ENCODE peak calls at places on chromosomes 16 and 17, in eight cellular contexts. J is dorsolateral prefrontal cortex, Q is cardiac fibroblast, S is epithelial cell of esophagus, Z is GM23248, P is A549, A is upper lobe of right lung, W is AG09309. R is an unnamed sample.

GRCh38 chr17:21376835-21377690 is 906 bp downstream of the KCNJ12 start:
- DNase-seq in J (no peak), Z (peak), S (peak), W (no peak), A (no peak), P (peak), Q (peak), R (no peak)

GRCh38 chr17:42135664-42136653 is 13.4 kb downstream of the HSPB9 start:
- DNase-seq in W (no peak), P (peak), Q (peak), J (no peak), S (peak), Z (peak), A (peak), R (no peak)

GRCh38 chr17:10036511-10037061 is 131.5 kb upstream of the RCVRN start:
- DNase-seq in Q (no peak), A (peak), Z (peak), S (no peak), W (no peak), J (peak), P (no peak), R (no peak)

GRCh38 chr16:72877374-72878028 is 170.4 kb downstream of the ZFHX3 start:
- DNase-seq in P (peak), Q (peak), J (no peak), A (no peak), Z (peak), W (peak), S (peak), R (peak)

GRCh38 chr16:69145658-69146057 is 13.2 kb downstream of the UTP4 start:
- DNase-seq in Z (peak), J (no peak), Q (peak), P (no peak), S (no peak), A (no peak), W (no peak), R (no peak)

GRCh38 chr17:82772026-82772425 is 20.2 kb downstream of the TBCD start:
- DNase-seq in W (peak), Z (peak), A (no peak), Q (peak), P (peak), J (no peak), S (peak), R (no peak)

GRCh38 chr16:48359983-48360382 is 25.2 kb downstream of the SIAH1 start:
- DNase-seq in J (no peak), W (no peak), S (no peak), Q (no peak), A (no peak), Z (no peak), P (no peak), R (no peak)

GRCh38 chr16:4200781-4201137 is 41.1 kb downstream of the SRL start:
- DNase-seq in S (no peak), A (no peak), Q (peak), W (no peak), J (no peak), Z (peak), P (no peak), R (no peak)

GRCh38 chr16:407253-407652 is 5.6 kb downstream of the DECR2 start:
- DNase-seq in P (no peak), J (no peak), Q (no peak), W (no peak), Z (no peak), S (no peak), A (no peak), R (no peak)

GRCh38 chr17:36885161-36885735 is 52.0 kb upstream of the LHX1 start:
- DNase-seq in P (no peak), Q (no peak), J (no peak), S (no peak), W (no peak), Z (no peak), A (no peak), R (no peak)

GRCh38 chr17:66268247-66268927 is 34.0 kb upstream of the PRKCA start:
- DNase-seq in P (no peak), A (no peak), Z (peak), J (no peak), Q (peak), S (peak), W (no peak), R (peak)

GRCh38 chr17:81483085-81483861 is 29.3 kb downstream of the ACTG1 start:
- DNase-seq in S (no peak), Q (peak), J (no peak), W (no peak), Z (no peak), P (no peak), A (no peak), R (no peak)

GRCh38 chr17:14337596-14338079 is 36.8 kb downstream of the HS3ST3B1 start:
- DNase-seq in W (no peak), A (no peak), Z (no peak), J (no peak), S (no peak), Q (no peak), P (no peak), R (no peak)

GRCh38 chr16:86519649-86520316 is 9.5 kb downstream of the FOXF1 start:
- DNase-seq in Z (peak), W (no peak), J (peak), S (peak), Q (peak), P (peak), A (peak), R (no peak)

GRCh38 chr16:46858151-46858550 is 26.0 kb upstream of the GPT2 start:
- DNase-seq in S (no peak), Z (no peak), J (no peak), Q (no peak), W (no peak), A (no peak), P (no peak), R (no peak)

GRCh38 chr16:2511996-2512919 is 1.5 kb upstream of the ATP6V0C start:
- DNase-seq in Z (no peak), A (no peak), P (no peak), W (no peak), Q (no peak), S (no peak), J (no peak), R (no peak)
- H3K4me3 ChIP-seq in Z (no peak), A (no peak), P (no peak), W (no peak), Q (no peak), S (no peak), J (no peak), R (no peak)

GRCh38 chr16:75025766-75026165 is 26.9 kb downstream of the ZNRF1 start:
- DNase-seq in Z (peak), A (no peak), Q (no peak), J (no peak), P (no peak), W (no peak), S (no peak), R (no peak)
- H3K4me3 ChIP-seq in Z (no peak), A (no peak), Q (no peak), J (no peak), P (no peak), W (no peak), S (no peak), R (no peak)

GRCh38 chr16:88361775-88362174 is 21.0 kb upstream of the ZNF469 start:
- DNase-seq in S (no peak), Q (no peak), W (no peak), A (no peak), Z (no peak), J (no peak), P (no peak), R (no peak)

GRCh38 chr16:88359008-88359407 is 23.8 kb upstream of the ZNF469 start:
- DNase-seq in P (no peak), Z (no peak), Q (no peak), J (peak), A (peak), W (no peak), S (no peak), R (no peak)

GRCh38 chr16:88358033-88358481 is 24.7 kb upstream of the ZNF469 start:
- DNase-seq in W (no peak), P (no peak), A (peak), S (no peak), J (peak), Q (no peak), Z (no peak), R (no peak)

GRCh38 chr16:88363239-88363891 is 19.4 kb upstream of the ZNF469 start:
- DNase-seq in W (no peak), P (no peak), J (no peak), Z (no peak), A (no peak), Q (no peak), S (no peak), R (no peak)

GRCh38 chr16:88360999-88361398 is 21.8 kb upstream of the ZNF469 start:
- DNase-seq in P (no peak), A (no peak), Q (no peak), W (no peak), S (no peak), J (no peak), Z (no peak), R (no peak)
- H3K4me3 ChIP-seq in P (no peak), A (no peak), Q (no peak), W (no peak), S (no peak), J (no peak), Z (no peak), R (no peak)

DNA sequence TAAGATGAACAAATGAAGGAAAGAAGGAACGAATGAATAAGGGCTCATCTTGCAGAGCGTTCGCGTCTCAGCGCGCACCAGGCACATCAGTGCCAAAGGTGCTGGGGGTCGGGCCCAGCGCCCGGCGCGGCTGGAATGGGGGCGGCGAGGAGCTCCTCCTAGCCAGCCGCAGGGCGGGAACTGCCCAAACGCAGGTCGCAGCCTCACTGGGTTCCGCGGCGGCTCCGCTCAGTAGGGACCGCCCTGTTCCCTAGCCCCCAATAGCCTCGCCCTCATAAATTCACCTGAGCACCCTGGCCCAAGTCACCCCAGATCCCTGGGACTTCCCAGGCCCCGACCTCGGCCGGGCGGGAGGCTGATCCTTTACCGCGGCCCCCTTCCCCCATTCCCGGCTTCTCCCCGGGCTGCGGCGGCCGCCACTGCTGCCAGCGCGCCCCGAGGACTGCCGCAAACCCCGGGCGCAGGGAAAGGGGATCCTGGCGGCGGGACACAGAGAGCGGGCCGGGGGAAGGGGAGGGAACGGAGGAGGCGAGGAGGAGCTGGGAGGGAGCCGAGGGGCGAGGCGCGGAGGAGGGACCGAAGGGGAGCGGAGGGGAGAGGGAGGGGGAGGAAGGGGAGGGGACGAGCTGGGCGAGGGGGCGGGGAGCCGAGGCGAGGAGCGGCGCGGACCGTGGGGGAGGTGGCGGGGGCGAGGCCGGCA is 377 bp upstream of the CRHR1 start:
- DNase-seq in Z (no peak), J (peak), A (no peak), S (no peak), Q (no peak), W (no peak), P (peak), R (no peak)
- H3K4me3 ChIP-seq in Z (no peak), J (peak), A (peak), S (no peak), Q (no peak), W (no peak), P (peak), R (peak)

GRCh38 chr17:7218166-7218565 is 1.5 kb downstream of the DLG4 start:
- DNase-seq in W (no peak), P (no peak), A (no peak), Z (no peak), S (no peak), J (no peak), Q (no peak), R (no peak)
- H3K4me3 ChIP-seq in W (no peak), P (no peak), A (peak), Z (peak), S (peak), J (peak), Q (no peak), R (peak)

DNA sequence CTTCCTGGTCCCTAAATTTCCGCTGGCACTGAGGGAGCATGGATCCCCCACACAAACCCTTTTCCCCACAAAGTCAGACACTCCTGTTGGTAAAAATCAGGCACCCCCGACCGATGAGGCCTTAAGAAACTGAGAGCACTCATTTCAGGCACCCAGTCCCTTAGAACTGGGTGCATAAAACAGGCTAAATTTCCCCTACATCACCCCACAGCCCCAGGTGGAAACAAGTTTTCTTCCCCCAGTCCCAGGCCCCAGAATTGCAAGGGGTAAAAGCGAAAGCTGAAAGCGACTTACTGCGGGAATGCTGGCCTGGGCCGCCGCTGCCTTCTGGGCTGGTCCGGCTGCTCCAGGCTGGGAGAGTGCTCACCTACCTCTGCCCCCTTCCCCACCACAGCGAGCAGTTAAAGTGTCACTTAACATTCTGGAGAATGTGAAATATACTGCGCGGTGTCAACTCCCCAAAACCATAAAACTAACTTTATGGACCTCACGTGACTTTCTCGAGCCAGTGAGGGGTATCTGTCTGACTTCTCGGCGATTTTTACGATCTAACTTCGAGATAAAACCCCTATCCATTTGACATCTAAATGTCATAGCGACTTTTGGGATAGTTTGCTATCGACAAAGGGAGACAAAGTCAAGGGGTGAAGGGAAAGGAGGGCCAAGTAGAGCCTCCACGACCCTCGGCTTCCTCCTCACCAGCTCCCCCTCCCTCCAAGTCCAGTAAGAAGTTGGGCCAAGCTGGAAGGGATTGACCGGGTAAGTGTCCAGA is at the start of gene HOXB3:
- DNase-seq in W (no peak), Q (no peak), S (no peak), A (no peak), Z (no peak), P (no peak), J (no peak), R (no peak)
- H3K4me3 ChIP-seq in W (no peak), Q (no peak), S (no peak), A (peak), Z (no peak), P (no peak), J (no peak), R (peak)

GRCh38 chr16:89266521-89267134 is 49.1 kb downstream of the ZNF778 start:
- DNase-seq in S (no peak), Q (no peak), P (no peak), A (no peak), Z (no peak), W (no peak), J (no peak), R (no peak)
- H3K4me3 ChIP-seq in S (no peak), Q (no peak), P (no peak), A (no peak), Z (no peak), W (no peak), J (no peak), R (no peak)

GRCh38 chr16:9109255-9109654 is 17.8 kb downstream of the HAPSTR1 start:
- DNase-seq in W (no peak), J (no peak), P (no peak), Z (no peak), A (no peak), S (no peak), Q (no peak), R (no peak)
- H3K4me3 ChIP-seq in W (no peak), J (peak), P (no peak), Z (no peak), A (no peak), S (no peak), Q (no peak), R (no peak)

DNA sequence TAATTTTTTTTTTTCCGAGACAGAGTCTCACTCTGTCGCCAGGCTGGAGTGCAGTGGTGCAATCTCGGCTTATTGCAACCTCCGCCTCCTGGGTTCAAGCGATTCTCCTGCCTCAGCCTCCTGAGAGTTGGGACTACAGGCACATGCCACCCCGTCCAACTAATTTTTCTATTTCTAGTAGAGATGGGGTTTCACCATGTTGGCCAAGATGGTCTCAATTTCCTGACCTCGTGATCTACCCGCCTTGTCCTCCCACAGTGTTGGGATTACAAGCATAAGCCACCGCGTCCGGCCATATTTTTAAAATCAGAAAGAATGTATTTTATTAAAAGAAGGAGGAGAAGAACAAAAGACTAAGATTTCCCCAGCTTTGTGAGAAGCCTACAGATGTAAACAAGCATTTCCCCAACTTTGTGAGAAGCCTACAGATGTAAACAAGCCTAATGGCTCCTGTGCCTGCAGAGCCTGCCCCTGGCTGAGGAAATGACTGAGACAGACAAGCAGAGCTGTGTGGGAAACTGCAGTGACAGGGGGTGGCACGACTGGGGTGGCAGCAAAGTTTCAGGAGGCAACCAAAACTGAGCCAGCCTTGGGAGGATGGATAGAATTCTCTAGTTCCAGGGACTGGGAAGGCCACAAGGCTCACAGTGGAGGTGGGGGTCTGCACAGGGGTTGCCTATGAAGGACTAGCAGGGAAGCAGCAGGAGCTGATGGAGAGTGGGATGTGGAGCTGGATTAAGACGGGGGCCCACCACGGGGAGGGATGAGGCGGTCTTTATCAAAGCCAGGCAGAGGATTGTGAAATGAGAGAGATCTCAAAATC is 22.9 kb downstream of the TOP3A start:
- DNase-seq in P (no peak), A (no peak), S (no peak), W (no peak), Z (no peak), J (no peak), Q (no peak), R (no peak)
- H3K4me3 ChIP-seq in P (no peak), A (no peak), S (no peak), W (no peak), Z (no peak), J (no peak), Q (no peak), R (no peak)

GRCh38 chr17:77393867-77394539 is 253.2 kb downstream of the SEC14L1 start:
- DNase-seq in Q (no peak), P (no peak), S (no peak), Z (no peak), J (no peak), W (no peak), A (no peak), R (no peak)
- H3K4me3 ChIP-seq in Q (no peak), P (no peak), S (no peak), Z (no peak), J (no peak), W (no peak), A (no peak), R (no peak)

R was measured in skeletal muscle cell.